ENCODE peak calls at places on chromosome 5, in nine cellular contexts. F, O, M, E, T, H, K, B and Q are unnamed samples.

GRCh38 chr5:132754947-132755346 is 7.7 kb downstream of the CCNI2 start:
- DNase-seq in E (peak; percentile 41), K (peak; percentile 2), B (no peak), F (no peak), H (no peak), M (no peak), T (no peak), O (no peak), Q (no peak)

GRCh38 chr5:109964136-109964535 is 274.4 kb downstream of the MAN2A1 start:
- DNase-seq in T (no peak), K (no peak), B (no peak), F (no peak), O (no peak), H (no peak), E (no peak), M (no peak), Q (no peak)

GRCh38 chr5:35122819-35123218 is 75.1 kb upstream of the AGXT2 start:
- DNase-seq in E (no peak), T (no peak), O (no peak), B (no peak), F (no peak), H (no peak), M (no peak), K (no peak), Q (no peak)

GRCh38 chr5:116075117-116075910 is 9.5 kb upstream of the COMMD10 start:
- DNase-seq in M (no peak), B (no peak), E (no peak), H (no peak), K (no peak), O (no peak), F (no peak), T (no peak), Q (no peak)

GRCh38 chr5:159663986-159664385 is 252.3 kb upstream of the ADRA1B start:
- DNase-seq in E (no peak), K (no peak), T (no peak), B (no peak), H (no peak), O (no peak), M (no peak), F (no peak), Q (no peak)

GRCh38 chr5:125058185-125058826 is 311.9 kb upstream of the ZNF608 start:
- DNase-seq in M (no peak), T (no peak), O (no peak), H (no peak), K (no peak), E (peak; percentile 15), B (no peak), F (no peak), Q (no peak)

GRCh38 chr5:111308951-111309350 is 84.8 kb downstream of the CAMK4 start:
- DNase-seq in H (no peak), K (no peak), O (no peak), E (no peak), B (no peak), F (no peak), M (no peak), T (no peak), Q (no peak)

GRCh38 chr5:59517926-59518585 is 375.5 kb downstream of the PDE4D start:
- DNase-seq in B (no peak), E (peak; percentile 72), H (no peak), M (no peak), K (no peak), F (no peak), O (no peak), T (no peak), Q (no peak)

GRCh38 chr5:24823625-24824024 is 178.8 kb upstream of the CDH10 start:
- DNase-seq in B (no peak), K (no peak), M (peak; percentile 48), H (no peak), T (no peak), F (no peak), E (no peak), O (no peak), Q (no peak)

GRCh38 chr5:121949885-121950284 is 11.9 kb upstream of the SRFBP1 start:
- DNase-seq in T (peak; percentile 24), O (no peak), B (no peak), F (no peak), E (peak; percentile 57), M (no peak), H (no peak), K (peak; percentile 21), Q (no peak)

GRCh38 chr5:120447706-120448239 is 16.3 kb upstream of the PRR16 start:
- DNase-seq in M (peak; percentile 32), F (no peak), O (no peak), H (no peak), K (no peak), E (no peak), T (no peak), B (no peak), Q (no peak)

GRCh38 chr5:619444-619843 is 7.3 kb downstream of the CEP72 start:
- DNase-seq in B (no peak), H (no peak), M (no peak), E (no peak), F (no peak), T (no peak), O (no peak), K (no peak), Q (no peak)

GRCh38 chr5:108084105-108084504 is 297.8 kb downstream of the FBXL17 start:
- DNase-seq in M (no peak), H (no peak), B (no peak), F (no peak), K (no peak), E (no peak), O (no peak), T (no peak), Q (no peak)

GRCh38 chr5:76473676-76474075 is 70.6 kb downstream of the IQGAP2 start:
- DNase-seq in F (peak; percentile 57), H (peak; percentile 51), E (no peak), O (no peak), M (no peak), K (no peak), B (peak; percentile 58), T (no peak), Q (no peak)

GRCh38 chr5:33850100-33850594 is 41.6 kb downstream of the ADAMTS12 start:
- DNase-seq in O (no peak), K (no peak), H (peak; percentile 24), T (no peak), B (no peak), M (peak; percentile 43), F (peak; percentile 4), E (peak; percentile 63), Q (no peak)

GRCh38 chr5:176810084-176810597 is at the start of gene UNC5A:
- DNase-seq in H (peak; percentile 33), E (no peak), F (peak; percentile 10), O (peak; percentile 57), B (no peak), M (peak; percentile 48), T (no peak), K (peak; percentile 18), Q (no peak)

GRCh38 chr5:96483878-96484277 is 50.8 kb upstream of the PCSK1 start:
- DNase-seq in O (no peak), F (no peak), B (no peak), K (no peak), M (no peak), H (no peak), T (no peak), E (peak; percentile 16), Q (no peak)

GRCh38 chr5:115841382-115842088 is at the start of the genes AP3S1 and ATG12:
- DNase-seq in F (peak; percentile 86), K (peak; percentile 93), M (peak; percentile 79), E (peak; percentile 91), O (peak; percentile 90), T (peak; percentile 93), H (peak; percentile 89), B (peak; percentile 84), Q (peak; percentile 69)

GRCh38 chr5:151520294-151520693 is 70.8 kb downstream of the FAT2 start:
- DNase-seq in F (no peak), H (no peak), M (no peak), O (no peak), B (no peak), K (no peak), E (no peak), T (no peak), Q (no peak)

GRCh38 chr5:98997000-98997399 is 68.2 kb upstream of the CHD1 start:
- DNase-seq in T (no peak), B (no peak), O (no peak), K (no peak), F (no peak), H (no peak), E (no peak), M (no peak), Q (no peak)

GRCh38 chr5:38059876-38060275 is 198.5 kb upstream of the EGFLAM start:
- DNase-seq in M (no peak), B (no peak), K (no peak), H (no peak), F (no peak), E (no peak), T (no peak), O (no peak), Q (no peak)

GRCh38 chr5:115977096-115977495 is 14.8 kb downstream of the LVRN start:
- DNase-seq in E (no peak), O (no peak), M (no peak), T (no peak), K (no peak), F (no peak), H (no peak), B (no peak), Q (no peak)

GRCh38 chr5:151288180-151288579 is 15.4 kb downstream of the SLC36A3 start:
- DNase-seq in O (no peak), K (no peak), T (no peak), H (no peak), F (no peak), M (no peak), B (no peak), E (no peak), Q (no peak)

GRCh38 chr5:39427225-39427624 is 2.4 kb upstream of the DAB2 start:
- DNase-seq in M (no peak), O (no peak), B (no peak), E (peak; percentile 72), K (no peak), F (no peak), T (no peak), H (no peak), Q (no peak)